ENCODE peak calls at places on chromosomes 16 and 17, in six cellular contexts. I, T, G, N, J and B are unnamed samples.

GRCh38 chr17:51164911-51165679 is 1.1 kb upstream of the NME2 start:
- DNase-seq in I (no peak), N (no peak), G (peak), T (no peak), J (peak), B (no peak)

GRCh38 chr16:2874584-2875362 is 8.2 kb upstream of the FLYWCH2 start:
- DNase-seq in T (no peak), G (peak), I (peak), N (peak), J (peak), B (no peak)

GRCh38 chr16:66376114-66376513 is 9.6 kb downstream of the CDH5 start:
- DNase-seq in N (no peak), G (no peak), I (no peak), T (no peak), J (no peak), B (no peak)

GRCh38 chr17:27540300-27541105 is 84.3 kb downstream of the KSR1 start:
- DNase-seq in N (peak), J (no peak), T (peak), G (no peak), I (no peak), B (peak)

GRCh38 chr17:82333279-82334171 is at the start of gene SECTM1:
- DNase-seq in T (no peak), I (no peak), N (no peak), J (no peak), G (peak), B (no peak)

GRCh38 chr17:80529104-80529903 is 15.3 kb upstream of the RPTOR start:
- DNase-seq in J (no peak), T (peak), I (no peak), N (no peak), G (no peak), B (no peak)

GRCh38 chr17:38448208-38448776 is 20.0 kb downstream of the ARHGAP23 start:
- DNase-seq in J (no peak), T (no peak), N (no peak), I (no peak), G (no peak), B (no peak)

GRCh38 chr17:55845385-55845784 is 94.5 kb downstream of the PCTP start:
- DNase-seq in G (peak), I (peak), N (peak), J (peak), T (peak), B (no peak)

GRCh38 chr16:81600275-81600674 is 155.7 kb downstream of the CMIP start:
- DNase-seq in I (no peak), J (no peak), N (peak), G (peak), T (no peak), B (no peak)